ENCODE peak calls at places on chromosomes 1 and 21, in seven cellular contexts. F, S, V, Z, U, B and K are unnamed samples. For H3K4me1, the result is how much of the 10 kb centered on the place peaks cover.

GRCh38 chr1:6007318-6008083 is 15.3 kb upstream of the NPHP4 start:
- DNase-seq in F (no peak), S (no peak), V (peak), Z (no peak), U (no peak), B (peak), K (no peak)

GRCh38 chr21:27192286-27192685 is 225.4 kb upstream of the ADAMTS5 start:
- DNase-seq in F (no peak), S (no peak), V (no peak), Z (no peak), U (no peak), B (no peak), K (no peak)

GRCh38 chr1:156379420-156380165 is 10.6 kb downstream of the RHBG start:
- DNase-seq in F (no peak), S (no peak), V (no peak), Z (peak), U (no peak), B (no peak), K (no peak)

GRCh38 chr21:35423694-35424093 is 374.6 kb upstream of the RUNX1 start:
- DNase-seq in F (no peak), S (no peak), V (no peak), Z (no peak), U (no peak), B (no peak), K (no peak)

GRCh38 chr21:34743831-34744230 is 75.0 kb downstream of the CLIC6 start:
- DNase-seq in F (no peak), S (no peak), V (no peak), Z (no peak), U (peak), B (no peak), K (no peak)

GRCh38 chr21:15291621-15292266 is 226.9 kb upstream of the NRIP1 start:
- DNase-seq in F (no peak), S (no peak), V (no peak), Z (no peak), U (no peak), B (no peak), K (no peak)

GRCh38 chr1:225454733-225455132 is 26.9 kb upstream of the LBR start:
- DNase-seq in F (peak), S (no peak), V (no peak), Z (peak), U (peak), B (no peak), K (peak)

GRCh38 chr1:223116950-223117349 is 26.1 kb downstream of the TLR5 start:
- DNase-seq in F (no peak), S (no peak), V (no peak), Z (no peak), U (no peak), B (no peak), K (no peak)

GRCh38 chr1:240189386-240189989 is 97.8 kb downstream of the FMN2 start:
- DNase-seq in F (no peak), S (no peak), V (no peak), Z (peak), U (no peak), B (no peak), K (no peak)

GRCh38 chr1:34879230-34879629 is 19.7 kb upstream of the SMIM12 start:
- DNase-seq in F (no peak), S (no peak), V (no peak), Z (no peak), U (no peak), B (no peak), K (no peak)

GRCh38 chr21:17925000-17925610 is 105.9 kb upstream of the C21orf91 start:
- DNase-seq in F (no peak), S (no peak), V (no peak), Z (peak), U (peak), B (no peak), K (no peak)

GRCh38 chr1:185636848-185637247 is 97.3 kb upstream of the HMCN1 start:
- DNase-seq in F (no peak), S (no peak), V (no peak), Z (no peak), U (no peak), B (no peak), K (no peak)

GRCh38 chr1:162056043-162056442 is 13.4 kb upstream of the NOS1AP start:
- DNase-seq in F (no peak), S (peak), V (peak), Z (peak), U (peak), B (peak), K (peak)

GRCh38 chr1:110494522-110495406 is 24.2 kb downstream of the KCNA10 start:
- DNase-seq in F (no peak), S (no peak), V (no peak), Z (no peak), U (no peak), B (no peak), K (no peak)

GRCh38 chr21:45087022-45087823 is 12.8 kb downstream of the ADARB1 start:
- DNase-seq in F (no peak), S (no peak), V (no peak), Z (no peak), U (no peak), B (no peak), K (no peak)

GRCh38 chr21:41466024-41466820 is 40.2 kb downstream of the MX1 start:
- DNase-seq in F (no peak), S (no peak), V (no peak), Z (peak), U (no peak), B (no peak), K (peak)

GRCh38 chr1:212107481-212107880 is 71.9 kb downstream of the DTL start:
- DNase-seq in F (no peak), S (no peak), V (no peak), Z (no peak), U (no peak), B (no peak), K (no peak)
- H3K4me1 ChIP-seq in F (under half), S (half or more), V (under half), Z (under half), U (under half), B (under half), K (under half)

GRCh38 chr1:235864469-235864868 is 2.2 kb downstream of the LYST start:
- DNase-seq in F (no peak), S (no peak), V (no peak), Z (no peak), U (no peak), B (no peak), K (no peak)
- H3K27ac ChIP-seq in F (no peak), S (no peak), V (peak), Z (no peak), U (peak), B (no peak), K (no peak)

GRCh38 chr1:50684185-50684584 is 260.9 kb upstream of the DMRTA2 start:
- DNase-seq in F (no peak), S (no peak), V (no peak), Z (no peak), U (no peak), B (no peak), K (no peak)
- TF ChIP-seq CTCF in F (no peak), S (no peak), V (no peak), Z (no peak), U (no peak), B (no peak), K (no peak)

GRCh38 chr1:111647738-111648137 is 28.1 kb downstream of the RAP1A start:
- DNase-seq in F (no peak), S (no peak), V (no peak), Z (no peak), U (no peak), B (no peak), K (no peak)
- H3K4me1 ChIP-seq in F (under half), S (half or more), V (under half), Z (under half), U (under half), B (under half), K (under half)

GRCh38 chr1:44351289-44351688 is 3.8 kb downstream of the ERI3 start:
- DNase-seq in F (no peak), S (no peak), V (no peak), Z (no peak), U (no peak), B (no peak), K (no peak)

GRCh38 chr1:44347280-44347679 is 7.8 kb downstream of the ERI3 start:
- DNase-seq in F (no peak), S (no peak), V (no peak), Z (no peak), U (no peak), B (no peak), K (no peak)

GRCh38 chr1:44348046-44348628 is 6.9 kb downstream of the ERI3 start:
- DNase-seq in F (no peak), S (no peak), V (no peak), Z (no peak), U (no peak), B (no peak), K (no peak)

GRCh38 chr1:44345187-44345775 is 9.8 kb downstream of the ERI3 start:
- DNase-seq in F (no peak), S (no peak), V (no peak), Z (no peak), U (no peak), B (no peak), K (no peak)

DNA sequence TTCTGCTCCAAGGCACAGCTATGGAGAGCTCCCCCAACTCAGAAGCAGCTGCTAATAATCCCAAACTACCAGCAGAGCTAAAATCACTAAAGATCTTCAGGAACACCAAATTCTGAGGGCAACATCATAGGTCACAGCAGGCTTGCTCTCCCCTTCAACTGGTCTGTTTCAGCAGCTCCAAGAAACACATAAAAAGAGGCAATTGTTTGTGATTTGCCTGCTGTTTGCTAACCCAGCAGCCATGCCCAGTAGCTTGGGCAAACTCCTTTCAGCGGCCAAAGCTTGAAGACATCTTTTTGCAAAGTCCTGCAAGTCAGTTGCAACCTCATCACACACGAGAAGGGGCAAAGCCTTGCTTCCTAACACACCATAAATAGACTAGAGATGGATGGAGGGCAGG is 8.9 kb downstream of the ERI3 start:
- DNase-seq in F (no peak), S (no peak), V (no peak), Z (no peak), U (no peak), B (no peak), K (no peak)
- H3K27ac ChIP-seq in F (peak), S (no peak), V (peak), Z (no peak), U (no peak), B (no peak), K (peak)